ENCODE peak calls at places on chromosomes 2 and 18, in six cellular contexts. O is naive thymus-derived CD4-positive, alpha-beta T cell; I is heart left ventricle; H is tibial artery; E is OCI-LY7; F is SK-N-SH. N is an unnamed sample.

GRCh38 chr2:25041307-25041927 is 459 bp upstream of the EFR3B start:
- DNase-seq in O (no peak), I (peak), H (peak), E (peak), F (peak), N (peak)

GRCh38 chr2:38863061-38863695 is 12.6 kb downstream of the DHX57 start:
- DNase-seq in O (no peak), I (no peak), H (no peak), E (no peak), F (no peak), N (no peak)

GRCh38 chr2:172153161-172153560 is 50.5 kb upstream of the DLX2 start:
- DNase-seq in O (peak), I (no peak), H (no peak), E (no peak), F (no peak), N (no peak)

GRCh38 chr2:52629531-52629930 is 1138.1 kb upstream of the CHAC2 start:
- DNase-seq in O (no peak), I (no peak), H (no peak), E (no peak), F (no peak), N (no peak)

GRCh38 chr2:15842771-15843666 is 97.3 kb upstream of the MYCN start:
- DNase-seq in O (no peak), I (no peak), H (no peak), E (no peak), F (peak), N (peak)

GRCh38 chr2:241945311-241945710 is 75.8 kb downstream of the RTP5 start:
- DNase-seq in O (no peak), I (no peak), H (no peak), E (no peak), F (no peak), N (no peak)

GRCh38 chr2:201971516-201972228 is 62.0 kb upstream of the FZD7 start:
- DNase-seq in O (no peak), I (peak), H (no peak), E (no peak), F (no peak), N (no peak)

GRCh38 chr18:74299746-74300145 is 8.0 kb upstream of the CYB5A start:
- DNase-seq in O (no peak), I (no peak), H (no peak), E (no peak), F (no peak), N (no peak)

GRCh38 chr2:47651296-47651695 is 131.6 kb upstream of the MSH6 start:
- DNase-seq in O (no peak), I (no peak), H (no peak), E (no peak), F (no peak), N (no peak)

GRCh38 chr2:64568836-64569235 is 44.7 kb downstream of the AFTPH start:
- DNase-seq in O (no peak), I (no peak), H (no peak), E (no peak), F (no peak), N (no peak)

GRCh38 chr2:189222440-189222839 is 42.9 kb upstream of the COL5A2 start:
- DNase-seq in O (no peak), I (no peak), H (peak), E (no peak), F (no peak), N (no peak)

GRCh38 chr18:35964319-35964718 is 8.2 kb upstream of the RMP24 start:
- DNase-seq in O (no peak), I (no peak), H (no peak), E (no peak), F (no peak), N (no peak)

GRCh38 chr2:30629866-30630265 is 177.4 kb downstream of the CAPN13 start:
- DNase-seq in O (no peak), I (no peak), H (no peak), E (no peak), F (no peak), N (no peak)

GRCh38 chr2:70305531-70305930 is 3.7 kb upstream of the FAM136A start:
- DNase-seq in O (no peak), I (no peak), H (no peak), E (no peak), F (no peak), N (no peak)

GRCh38 chr2:41736105-41736567 is 311.7 kb upstream of the PKDCC start:
- DNase-seq in O (no peak), I (no peak), H (no peak), E (no peak), F (no peak), N (no peak)

GRCh38 chr2:198296665-198297308 is 492.4 kb downstream of the PLCL1 start:
- DNase-seq in O (peak), I (peak), H (peak), E (peak), F (peak), N (no peak)

GRCh38 chr2:158205215-158205614 is 103.5 kb downstream of the UPP2 start:
- DNase-seq in O (no peak), I (no peak), H (no peak), E (no peak), F (no peak), N (no peak)

GRCh38 chr2:212299943-212300342 is 238.7 kb downstream of the ERBB4 start:
- DNase-seq in O (no peak), I (no peak), H (no peak), E (no peak), F (no peak), N (no peak)

GRCh38 chr18:62881509-62882016 is 166.2 kb downstream of the PHLPP1 start:
- DNase-seq in O (no peak), I (no peak), H (peak), E (no peak), F (no peak), N (peak)
- H3K27ac ChIP-seq in O (no peak), I (no peak), H (no peak), E (no peak), F (peak), N (no peak)

GRCh38 chr2:229774237-229774636 is 59.9 kb upstream of the DNER start:
- DNase-seq in O (no peak), I (no peak), H (no peak), E (no peak), F (no peak), N (no peak)
- H3K27ac ChIP-seq in O (no peak), I (no peak), H (no peak), E (no peak), F (no peak), N (no peak)

DNA sequence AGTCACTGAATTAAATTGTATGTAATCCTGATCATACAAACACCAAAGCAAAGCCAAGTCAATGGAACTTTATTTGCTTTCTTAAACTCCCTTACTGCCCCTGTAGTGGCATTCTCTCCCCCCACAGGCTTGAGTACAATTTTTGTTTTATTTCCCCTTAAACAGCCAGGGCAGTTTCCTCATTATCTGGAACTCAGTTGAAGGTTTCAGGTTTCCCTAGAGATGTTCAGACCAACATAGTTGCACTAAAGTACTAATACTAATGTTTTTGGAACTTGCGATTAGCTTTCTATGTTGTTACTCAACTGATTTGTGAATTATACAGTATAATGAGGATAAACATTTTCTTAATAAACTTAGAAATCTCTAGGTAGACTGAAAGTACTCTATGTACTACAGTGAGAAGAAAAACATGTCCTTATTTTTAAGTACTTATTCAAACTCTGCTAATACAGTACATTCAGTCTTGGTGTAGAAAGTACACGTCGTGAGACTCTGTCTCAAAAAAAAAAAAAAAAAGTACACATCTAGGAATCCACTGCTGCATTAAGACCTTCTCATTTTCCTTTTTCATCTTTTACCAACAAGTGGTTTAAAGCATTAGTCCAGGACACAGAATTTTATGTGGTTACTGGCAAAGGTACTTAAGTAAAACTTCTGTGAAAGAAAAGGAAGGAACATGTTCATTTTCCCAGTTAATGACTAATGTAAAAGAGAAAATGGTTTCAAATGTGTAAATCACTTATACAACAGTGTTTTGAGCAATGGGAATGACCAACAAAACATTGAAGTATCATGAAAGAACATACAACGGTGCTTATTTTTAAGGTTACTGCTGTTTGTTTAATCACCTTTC is 209.5 kb upstream of the SMAD7 start:
- DNase-seq in O (no peak), I (no peak), H (no peak), E (no peak), F (no peak), N (no peak)
- H3K27ac ChIP-seq in O (no peak), I (no peak), H (peak), E (no peak), F (no peak), N (no peak)

GRCh38 chr2:134361648-134362047 is 107.8 kb downstream of the MGAT5 start:
- DNase-seq in O (no peak), I (no peak), H (no peak), E (no peak), F (no peak), N (no peak)

GRCh38 chr2:134359367-134360081 is 105.7 kb downstream of the MGAT5 start:
- DNase-seq in O (no peak), I (no peak), H (no peak), E (no peak), F (peak), N (no peak)

GRCh38 chr2:134362152-134362653 is 108.3 kb downstream of the MGAT5 start:
- DNase-seq in O (no peak), I (no peak), H (no peak), E (no peak), F (no peak), N (no peak)

GRCh38 chr2:134362751-134363150 is 108.9 kb downstream of the MGAT5 start:
- DNase-seq in O (no peak), I (no peak), H (no peak), E (no peak), F (no peak), N (no peak)

GRCh38 chr2:134360750-134361487 is 107.0 kb downstream of the MGAT5 start:
- DNase-seq in O (no peak), I (peak), H (no peak), E (no peak), F (peak), N (no peak)
- H3K27ac ChIP-seq in O (no peak), I (peak), H (peak), E (no peak), F (no peak), N (peak)

GRCh38 chr2:187549951-187550555 is 4.2 kb downstream of the TFPI start:
- DNase-seq in O (no peak), I (no peak), H (no peak), E (no peak), F (no peak), N (no peak)
- H3K27ac ChIP-seq in O (no peak), I (peak), H (peak), E (no peak), F (no peak), N (peak)

DNA sequence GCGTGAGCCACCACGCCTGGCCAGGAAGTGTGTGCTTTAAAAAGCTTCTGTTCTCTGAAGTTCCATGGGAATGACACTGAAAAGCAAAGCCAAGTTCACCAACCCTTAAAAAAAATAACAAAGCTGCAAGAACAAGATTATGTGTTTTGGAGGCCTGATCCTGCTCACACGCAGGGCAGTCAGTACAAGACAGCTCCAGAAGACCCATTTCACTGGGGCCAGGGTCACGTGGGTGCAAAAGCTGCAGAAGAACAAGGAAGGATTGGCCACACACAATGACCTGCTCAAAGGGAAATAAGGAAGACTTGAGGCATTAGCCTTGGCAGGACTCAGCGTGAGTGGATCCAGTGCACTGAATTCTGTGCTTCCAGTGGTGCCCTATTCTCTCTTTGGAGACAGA is 187.9 kb downstream of the NCK2 start:
- DNase-seq in O (no peak), I (no peak), H (no peak), E (no peak), F (no peak), N (no peak)
- H3K27ac ChIP-seq in O (no peak), I (no peak), H (no peak), E (no peak), F (no peak), N (no peak)